ENCODE peak calls at places on chromosomes 6 and 20, in seven cellular contexts. One of them, this sample, is unnamed.

GRCh38 chr6:151999194-151999593 is 191.7 kb downstream of the ESR1 start:
- DNase-seq in epithelial cell of esophagus: peak; percentile 57
- DNase-seq in right atrium auricular region: no peak
- DNase-seq in hepatocyte: no peak
- DNase-seq in cardiac muscle cell: no peak
- DNase-seq in astrocyte of the spinal cord: peak; percentile 5
- DNase-seq in brain microvascular endothelial cell: no peak
- DNase-seq in this sample: no peak

GRCh38 chr6:18207949-18208348 is 52.7 kb downstream of the KDM1B start:
- DNase-seq in epithelial cell of esophagus: no peak
- DNase-seq in right atrium auricular region: no peak
- DNase-seq in hepatocyte: no peak
- DNase-seq in cardiac muscle cell: no peak
- DNase-seq in astrocyte of the spinal cord: no peak
- DNase-seq in brain microvascular endothelial cell: no peak
- DNase-seq in this sample: no peak

GRCh38 chr6:88244721-88245120 is 78.6 kb upstream of the CNR1 start:
- DNase-seq in epithelial cell of esophagus: no peak
- DNase-seq in right atrium auricular region: no peak
- DNase-seq in hepatocyte: no peak
- DNase-seq in cardiac muscle cell: no peak
- DNase-seq in astrocyte of the spinal cord: no peak
- DNase-seq in brain microvascular endothelial cell: no peak
- DNase-seq in this sample: no peak

GRCh38 chr6:136324981-136325380 is 35.3 kb upstream of the BCLAF1 start:
- DNase-seq in epithelial cell of esophagus: no peak
- DNase-seq in right atrium auricular region: no peak
- DNase-seq in hepatocyte: no peak
- DNase-seq in cardiac muscle cell: peak; percentile 13
- DNase-seq in astrocyte of the spinal cord: no peak
- DNase-seq in brain microvascular endothelial cell: no peak
- DNase-seq in this sample: no peak

GRCh38 chr20:48932375-48932941 is 10.9 kb downstream of the ARFGEF2 start:
- DNase-seq in epithelial cell of esophagus: no peak
- DNase-seq in right atrium auricular region: no peak
- DNase-seq in hepatocyte: peak; percentile 25
- DNase-seq in cardiac muscle cell: no peak
- DNase-seq in astrocyte of the spinal cord: no peak
- DNase-seq in brain microvascular endothelial cell: no peak
- DNase-seq in this sample: peak; percentile 23

GRCh38 chr6:34570066-34570833 is 14.1 kb upstream of the SPDEF start:
- DNase-seq in epithelial cell of esophagus: no peak
- DNase-seq in right atrium auricular region: no peak
- DNase-seq in hepatocyte: no peak
- DNase-seq in cardiac muscle cell: no peak
- DNase-seq in astrocyte of the spinal cord: no peak
- DNase-seq in brain microvascular endothelial cell: no peak
- DNase-seq in this sample: no peak

GRCh38 chr6:28809947-28810654 is 113.7 kb downstream of the TRIM27 start:
- DNase-seq in epithelial cell of esophagus: no peak
- DNase-seq in right atrium auricular region: no peak
- DNase-seq in hepatocyte: no peak
- DNase-seq in cardiac muscle cell: peak; percentile 59
- DNase-seq in astrocyte of the spinal cord: no peak
- DNase-seq in brain microvascular endothelial cell: no peak
- DNase-seq in this sample: no peak

GRCh38 chr6:13863699-13864155 is 49.4 kb upstream of the MCUR1 start:
- DNase-seq in epithelial cell of esophagus: no peak
- DNase-seq in right atrium auricular region: peak; percentile 16
- DNase-seq in hepatocyte: peak; percentile 73
- DNase-seq in cardiac muscle cell: no peak
- DNase-seq in astrocyte of the spinal cord: no peak
- DNase-seq in brain microvascular endothelial cell: no peak
- DNase-seq in this sample: no peak

GRCh38 chr6:150967910-150968309 is 102.4 kb downstream of the MTHFD1L start:
- DNase-seq in epithelial cell of esophagus: no peak
- DNase-seq in right atrium auricular region: no peak
- DNase-seq in hepatocyte: no peak
- DNase-seq in cardiac muscle cell: peak; percentile 33
- DNase-seq in astrocyte of the spinal cord: no peak
- DNase-seq in brain microvascular endothelial cell: peak; percentile 49
- DNase-seq in this sample: peak; percentile 13

GRCh38 chr6:160692369-160692959 is 9.6 kb upstream of the PLG start:
- DNase-seq in epithelial cell of esophagus: peak; percentile 5
- DNase-seq in right atrium auricular region: no peak
- DNase-seq in hepatocyte: peak; percentile 15
- DNase-seq in cardiac muscle cell: no peak
- DNase-seq in astrocyte of the spinal cord: no peak
- DNase-seq in brain microvascular endothelial cell: no peak
- DNase-seq in this sample: no peak

GRCh38 chr20:64240243-64241015 is 15.1 kb upstream of the PCMTD2 start:
- DNase-seq in epithelial cell of esophagus: no peak
- DNase-seq in right atrium auricular region: no peak
- DNase-seq in hepatocyte: no peak
- DNase-seq in cardiac muscle cell: no peak
- DNase-seq in astrocyte of the spinal cord: no peak
- DNase-seq in brain microvascular endothelial cell: no peak
- DNase-seq in this sample: no peak

GRCh38 chr6:10908228-10908627 is 21.4 kb downstream of the SYCP2L start:
- DNase-seq in epithelial cell of esophagus: no peak
- DNase-seq in right atrium auricular region: no peak
- DNase-seq in hepatocyte: no peak
- DNase-seq in cardiac muscle cell: no peak
- DNase-seq in astrocyte of the spinal cord: no peak
- DNase-seq in brain microvascular endothelial cell: no peak
- DNase-seq in this sample: no peak

GRCh38 chr6:28542440-28543293 is 17.0 kb downstream of the GPX5 start:
- DNase-seq in epithelial cell of esophagus: peak; percentile 83
- DNase-seq in right atrium auricular region: no peak
- DNase-seq in hepatocyte: peak; percentile 90
- DNase-seq in cardiac muscle cell: peak; percentile 86
- DNase-seq in astrocyte of the spinal cord: peak; percentile 77
- DNase-seq in brain microvascular endothelial cell: peak; percentile 85
- DNase-seq in this sample: peak; percentile 81

GRCh38 chr20:63261808-63262528 is 7.7 kb upstream of the NKAIN4 start:
- DNase-seq in epithelial cell of esophagus: no peak
- DNase-seq in right atrium auricular region: no peak
- DNase-seq in hepatocyte: no peak
- DNase-seq in cardiac muscle cell: no peak
- DNase-seq in astrocyte of the spinal cord: no peak
- DNase-seq in brain microvascular endothelial cell: no peak
- DNase-seq in this sample: no peak

GRCh38 chr20:32368930-32369329 is 10.8 kb downstream of the ASXL1 start:
- DNase-seq in epithelial cell of esophagus: no peak
- DNase-seq in right atrium auricular region: no peak
- DNase-seq in hepatocyte: no peak
- DNase-seq in cardiac muscle cell: no peak
- DNase-seq in astrocyte of the spinal cord: peak; percentile 32
- DNase-seq in brain microvascular endothelial cell: peak; percentile 42
- DNase-seq in this sample: no peak

GRCh38 chr6:80333342-80333741 is 226.9 kb downstream of the BCKDHB start:
- DNase-seq in epithelial cell of esophagus: no peak
- DNase-seq in right atrium auricular region: no peak
- DNase-seq in hepatocyte: no peak
- DNase-seq in cardiac muscle cell: no peak
- DNase-seq in astrocyte of the spinal cord: no peak
- DNase-seq in brain microvascular endothelial cell: no peak
- DNase-seq in this sample: no peak

GRCh38 chr6:33391278-33392167 is at the start of gene KIFC1:
- DNase-seq in epithelial cell of esophagus: peak; percentile 100
- DNase-seq in right atrium auricular region: peak; percentile 99
- DNase-seq in hepatocyte: peak; percentile 99
- DNase-seq in cardiac muscle cell: peak; percentile 100
- DNase-seq in astrocyte of the spinal cord: peak; percentile 100
- DNase-seq in brain microvascular endothelial cell: peak; percentile 100
- DNase-seq in this sample: peak; percentile 100

GRCh38 chr20:63011798-63012197 is 5.0 kb upstream of the BHLHE23 start:
- DNase-seq in epithelial cell of esophagus: no peak
- DNase-seq in right atrium auricular region: no peak
- DNase-seq in hepatocyte: no peak
- DNase-seq in cardiac muscle cell: no peak
- DNase-seq in astrocyte of the spinal cord: no peak
- DNase-seq in brain microvascular endothelial cell: no peak
- DNase-seq in this sample: no peak

GRCh38 chr20:60011512-60012507 is 53.6 kb downstream of the CDH26 start:
- DNase-seq in epithelial cell of esophagus: no peak
- DNase-seq in right atrium auricular region: no peak
- DNase-seq in hepatocyte: no peak
- DNase-seq in cardiac muscle cell: no peak
- DNase-seq in astrocyte of the spinal cord: no peak
- DNase-seq in brain microvascular endothelial cell: no peak
- DNase-seq in this sample: no peak

GRCh38 chr6:28725890-28726348 is 197.9 kb downstream of the TRIM27 start:
- DNase-seq in epithelial cell of esophagus: peak; percentile 58
- DNase-seq in right atrium auricular region: no peak
- DNase-seq in hepatocyte: no peak
- DNase-seq in cardiac muscle cell: no peak
- DNase-seq in astrocyte of the spinal cord: no peak
- DNase-seq in brain microvascular endothelial cell: peak; percentile 71
- DNase-seq in this sample: no peak

GRCh38 chr6:125858427-125859320 is 67.9 kb downstream of the NCOA7 start:
- DNase-seq in epithelial cell of esophagus: peak; percentile 81
- DNase-seq in right atrium auricular region: no peak
- DNase-seq in hepatocyte: peak; percentile 81
- DNase-seq in cardiac muscle cell: peak; percentile 57
- DNase-seq in astrocyte of the spinal cord: peak; percentile 76
- DNase-seq in brain microvascular endothelial cell: peak; percentile 51
- DNase-seq in this sample: peak; percentile 79
- TF ChIP-seq CTCF in epithelial cell of esophagus: peak; percentile 91
- TF ChIP-seq CTCF in right atrium auricular region: peak; percentile 53
- TF ChIP-seq CTCF in hepatocyte: peak; percentile 82
- TF ChIP-seq CTCF in cardiac muscle cell: peak; percentile 88
- TF ChIP-seq CTCF in astrocyte of the spinal cord: peak; percentile 92
- TF ChIP-seq CTCF in brain microvascular endothelial cell: peak; percentile 93
- TF ChIP-seq CTCF in this sample: peak; percentile 90

GRCh38 chr6:158941246-158941645 is 58.8 kb downstream of the RSPH3 start:
- DNase-seq in epithelial cell of esophagus: no peak
- DNase-seq in right atrium auricular region: no peak
- DNase-seq in hepatocyte: no peak
- DNase-seq in cardiac muscle cell: no peak
- DNase-seq in astrocyte of the spinal cord: no peak
- DNase-seq in brain microvascular endothelial cell: no peak
- DNase-seq in this sample: no peak

GRCh38 chr6:158938811-158939254 is 61.2 kb downstream of the RSPH3 start:
- DNase-seq in epithelial cell of esophagus: peak; percentile 68
- DNase-seq in right atrium auricular region: no peak
- DNase-seq in hepatocyte: peak; percentile 49
- DNase-seq in cardiac muscle cell: no peak
- DNase-seq in astrocyte of the spinal cord: no peak
- DNase-seq in brain microvascular endothelial cell: peak; percentile 7
- DNase-seq in this sample: peak; percentile 22

GRCh38 chr6:158938220-158938619 is 61.8 kb downstream of the RSPH3 start:
- DNase-seq in epithelial cell of esophagus: no peak
- DNase-seq in right atrium auricular region: no peak
- DNase-seq in hepatocyte: no peak
- DNase-seq in cardiac muscle cell: no peak
- DNase-seq in astrocyte of the spinal cord: no peak
- DNase-seq in brain microvascular endothelial cell: no peak
- DNase-seq in this sample: no peak

GRCh38 chr6:158942349-158942748 is 57.7 kb downstream of the RSPH3 start:
- DNase-seq in epithelial cell of esophagus: no peak
- DNase-seq in right atrium auricular region: no peak
- DNase-seq in hepatocyte: no peak
- DNase-seq in cardiac muscle cell: no peak
- DNase-seq in astrocyte of the spinal cord: no peak
- DNase-seq in brain microvascular endothelial cell: no peak
- DNase-seq in this sample: no peak

DNA sequence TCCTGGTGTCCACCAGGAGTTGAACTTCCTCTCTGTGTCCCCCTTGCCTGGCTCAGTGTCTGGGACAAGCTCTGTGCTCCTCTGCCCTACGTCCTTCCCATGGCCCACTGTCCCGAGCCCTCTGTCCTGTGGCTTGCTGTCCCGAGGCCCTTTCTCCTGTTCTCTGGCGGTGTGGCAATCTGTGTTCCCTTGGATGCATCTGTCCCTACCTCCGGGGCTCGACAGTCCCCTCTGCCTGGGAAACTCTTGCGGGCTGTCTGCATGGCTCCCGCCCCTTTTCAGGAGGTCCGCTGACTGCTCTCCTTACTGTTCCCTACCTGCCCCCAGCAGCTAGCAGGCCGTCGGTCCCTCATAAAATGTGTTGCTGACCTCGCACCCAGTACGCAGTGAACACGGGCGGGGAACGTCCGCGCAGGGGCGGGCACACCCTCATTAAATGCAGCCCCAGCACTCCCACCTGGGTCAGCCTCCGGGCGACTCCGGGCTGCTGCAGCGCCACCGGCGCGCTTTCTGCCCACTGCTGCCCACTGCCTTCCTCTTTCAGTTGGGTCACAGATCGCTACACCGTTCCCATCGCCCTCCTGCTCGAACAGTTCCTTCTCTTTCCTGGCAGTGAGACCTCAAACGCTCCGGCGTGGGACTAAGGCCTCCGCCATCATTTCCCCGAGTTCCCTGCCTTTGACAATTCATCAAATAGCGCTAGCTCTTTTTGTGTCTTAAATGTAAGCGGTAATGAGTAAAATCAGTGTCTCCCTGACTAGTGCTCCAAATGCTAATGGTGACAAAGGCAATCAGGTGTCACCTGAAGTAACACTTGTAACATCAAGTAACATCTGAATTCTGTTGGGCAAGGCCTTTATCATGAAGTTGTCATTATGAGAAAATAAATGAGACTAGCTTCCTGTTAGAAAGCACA is 60.5 kb downstream of the RSPH3 start:
- DNase-seq in epithelial cell of esophagus: no peak
- DNase-seq in right atrium auricular region: no peak
- DNase-seq in hepatocyte: peak; percentile 22
- DNase-seq in cardiac muscle cell: no peak
- DNase-seq in astrocyte of the spinal cord: no peak
- DNase-seq in brain microvascular endothelial cell: no peak
- DNase-seq in this sample: no peak
- H3K4me3 ChIP-seq in epithelial cell of esophagus: no peak overlapping the region
- H3K4me3 ChIP-seq in right atrium auricular region: peak overlapping the region; percentile 27
- H3K4me3 ChIP-seq in hepatocyte: no peak overlapping the region
- H3K4me3 ChIP-seq in cardiac muscle cell: no peak overlapping the region
- H3K4me3 ChIP-seq in astrocyte of the spinal cord: no peak overlapping the region
- H3K4me3 ChIP-seq in brain microvascular endothelial cell: peak overlapping the region; percentile 42
- H3K4me3 ChIP-seq in this sample: peak overlapping the region; percentile 28

DNA sequence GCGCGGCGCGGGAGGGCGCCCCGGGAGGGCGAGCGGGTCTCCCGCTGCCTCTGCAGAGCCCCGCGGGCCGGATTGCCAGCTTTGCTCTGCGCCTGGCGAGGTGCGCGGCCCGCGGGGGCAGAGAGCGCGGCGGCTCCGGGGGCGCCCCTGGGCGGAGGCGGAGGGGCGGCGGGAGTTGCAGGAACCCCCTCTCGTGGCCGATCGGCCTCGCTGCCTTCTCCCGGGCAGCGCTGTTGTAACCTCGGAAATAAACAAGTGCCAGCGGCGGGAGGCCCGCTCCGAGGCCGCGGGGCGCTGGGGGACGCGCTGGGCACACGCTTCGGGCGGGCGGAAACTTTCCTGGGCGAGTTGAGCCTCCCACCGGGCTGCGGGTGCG is 1.2 kb downstream of the CDH4 start:
- DNase-seq in epithelial cell of esophagus: peak; percentile 38
- DNase-seq in right atrium auricular region: no peak
- DNase-seq in hepatocyte: peak; percentile 46
- DNase-seq in cardiac muscle cell: peak; percentile 67
- DNase-seq in astrocyte of the spinal cord: peak; percentile 53
- DNase-seq in brain microvascular endothelial cell: no peak
- DNase-seq in this sample: peak; percentile 38
- TF ChIP-seq CTCF in epithelial cell of esophagus: peak; percentile 26
- TF ChIP-seq CTCF in right atrium auricular region: no peak
- TF ChIP-seq CTCF in hepatocyte: peak; percentile 34
- TF ChIP-seq CTCF in cardiac muscle cell: peak; percentile 25
- TF ChIP-seq CTCF in astrocyte of the spinal cord: peak; percentile 56
- TF ChIP-seq CTCF in brain microvascular endothelial cell: peak; percentile 52
- TF ChIP-seq CTCF in this sample: no peak

GRCh38 chr6:134177753-134178229 is 125.4 kb upstream of the SLC2A12 start:
- DNase-seq in epithelial cell of esophagus: peak; percentile 36
- DNase-seq in right atrium auricular region: no peak
- DNase-seq in hepatocyte: peak; percentile 48
- DNase-seq in cardiac muscle cell: no peak
- DNase-seq in astrocyte of the spinal cord: no peak
- DNase-seq in brain microvascular endothelial cell: peak; percentile 60
- DNase-seq in this sample: peak; percentile 84
- H3K4me3 ChIP-seq in epithelial cell of esophagus: peak overlapping the region; percentile 37
- H3K4me3 ChIP-seq in right atrium auricular region: peak overlapping the region; percentile 46
- H3K4me3 ChIP-seq in hepatocyte: peak overlapping the region; percentile 4
- H3K4me3 ChIP-seq in cardiac muscle cell: no peak overlapping the region
- H3K4me3 ChIP-seq in astrocyte of the spinal cord: peak overlapping the region; percentile 30
- H3K4me3 ChIP-seq in brain microvascular endothelial cell: peak overlapping the region; percentile 42
- H3K4me3 ChIP-seq in this sample: peak overlapping the region; percentile 41